ENCODE peak calls at places on chromosomes 11 and 22, in seven cellular contexts. E is neural progenitor cell, R is nephron progenitor cell, V is Caco-2, B is osteocyte, L is HFFc6, Z is neural crest cell. Y is an unnamed sample.

GRCh38 chr11:13003726-13004493 is 5.2 kb upstream of the RASSF10 start:
- DNase-seq in R (no peak), E (peak; percentile 58), Z (no peak), V (no peak), B (no peak), L (no peak), Y (no peak)

GRCh38 chr11:100003985-100004384 is 683.1 kb upstream of the ARHGAP42 start:
- DNase-seq in Z (no peak), B (no peak), R (no peak), L (no peak), V (no peak), E (no peak), Y (no peak)

GRCh38 chr11:121571466-121571865 is 118.7 kb upstream of the SORL1-AS1 start:
- DNase-seq in B (no peak), L (no peak), Z (no peak), E (peak; percentile 25), R (no peak), V (no peak), Y (no peak)

GRCh38 chr11:12496181-12497025 is 119.0 kb downstream of the PARVA start:
- DNase-seq in Z (no peak), L (peak; percentile 11), B (peak; percentile 53), R (no peak), E (peak; percentile 43), V (no peak), Y (no peak)

GRCh38 chr11:95925011-95925410 is 1.1 kb upstream of the MTMR2 start:
- DNase-seq in R (no peak), V (peak; percentile 42), B (no peak), E (peak; percentile 4), L (no peak), Z (no peak), Y (no peak)

GRCh38 chr11:832529-833113 is at the start of gene CD151:
- DNase-seq in Z (no peak), B (no peak), V (peak; percentile 72), L (no peak), E (peak; percentile 87), R (peak; percentile 72), Y (no peak)

GRCh38 chr22:30008401-30008800 is 71.9 kb upstream of the HORMAD2 start:
- DNase-seq in E (peak; percentile 63), Z (no peak), L (no peak), V (no peak), B (no peak), R (no peak), Y (no peak)

GRCh38 chr11:6012055-6012668 is 5.4 kb upstream of the OR56A4 start:
- DNase-seq in L (no peak), B (no peak), V (no peak), E (no peak), Z (no peak), R (no peak), Y (no peak)

GRCh38 chr22:38267086-38267485 is 5.7 kb downstream of the TMEM184B start:
- DNase-seq in Z (no peak), E (no peak), R (no peak), B (no peak), V (no peak), L (no peak), Y (no peak)

GRCh38 chr11:64629796-64630562 is 39.0 kb downstream of the SLC22A12 start:
- DNase-seq in V (no peak), Z (no peak), E (peak; percentile 79), R (peak; percentile 77), L (no peak), B (no peak), Y (peak; percentile 56)

GRCh38 chr11:88179141-88179540 is 3.9 kb upstream of the RAB38 start:
- DNase-seq in E (no peak), Z (no peak), V (no peak), R (no peak), B (no peak), L (no peak), Y (no peak)

GRCh38 chr11:132803436-132803835 is 728.9 kb downstream of the OPCML start:
- DNase-seq in E (no peak), L (peak; percentile 56), Z (no peak), V (no peak), R (no peak), B (no peak), Y (no peak)

GRCh38 chr22:32204211-32204855 is 540 bp downstream of the RFPL2 start:
- DNase-seq in B (no peak), R (peak; percentile 47), E (peak; percentile 63), L (no peak), V (peak; percentile 34), Z (no peak), Y (no peak)

GRCh38 chr22:49948116-49948515 is 12.5 kb upstream of the PIM3 start:
- DNase-seq in Z (no peak), B (no peak), V (no peak), R (no peak), E (no peak), L (no peak), Y (no peak)

GRCh38 chr22:37607010-37607911 is 1.4 kb upstream of the GGA1 start:
- DNase-seq in L (peak; percentile 39), Z (peak; percentile 78), R (peak; percentile 92), B (peak; percentile 94), E (peak; percentile 88), V (peak; percentile 99), Y (peak; percentile 86)

GRCh38 chr22:43273902-43274484 is 69.2 kb downstream of the SCUBE1 start:
- DNase-seq in E (peak; percentile 73), B (no peak), R (peak; percentile 51), V (peak; percentile 77), L (peak; percentile 33), Z (peak; percentile 52), Y (peak; percentile 60)

GRCh38 chr11:83087035-83087434 is 15.3 kb upstream of the RAB30 start:
- DNase-seq in V (peak; percentile 28), L (no peak), B (no peak), Z (no peak), R (no peak), E (no peak), Y (no peak)

GRCh38 chr22:22709719-22710445 is 65.5 kb downstream of the GGTLC2 start:
- DNase-seq in R (peak; percentile 36), B (peak; percentile 74), V (no peak), E (peak; percentile 67), L (no peak), Z (no peak), Y (peak; percentile 53)

GRCh38 chr11:66069715-66070603 is at the start of gene PACS1:
- DNase-seq in B (peak; percentile 94), L (peak; percentile 71), E (peak; percentile 84), Z (peak; percentile 53), V (peak; percentile 78), R (peak; percentile 75), Y (peak; percentile 92)

GRCh38 chr11:113176971-113177370 is 137.4 kb upstream of the TTC12 start:
- DNase-seq in V (no peak), R (no peak), L (no peak), B (no peak), E (no peak), Z (no peak), Y (no peak)

GRCh38 chr22:19035474-19036228 is 86.6 kb downstream of the DGCR2 start:
- DNase-seq in L (no peak), E (peak; percentile 81), Z (no peak), R (peak; percentile 53), V (peak; percentile 34), B (peak; percentile 66), Y (no peak)
- TF ChIP-seq CTCF in L (no peak), E (peak; percentile 44), Z (peak; percentile 5), R (no peak), V (peak; percentile 8), B (no peak), Y (no peak)

DNA sequence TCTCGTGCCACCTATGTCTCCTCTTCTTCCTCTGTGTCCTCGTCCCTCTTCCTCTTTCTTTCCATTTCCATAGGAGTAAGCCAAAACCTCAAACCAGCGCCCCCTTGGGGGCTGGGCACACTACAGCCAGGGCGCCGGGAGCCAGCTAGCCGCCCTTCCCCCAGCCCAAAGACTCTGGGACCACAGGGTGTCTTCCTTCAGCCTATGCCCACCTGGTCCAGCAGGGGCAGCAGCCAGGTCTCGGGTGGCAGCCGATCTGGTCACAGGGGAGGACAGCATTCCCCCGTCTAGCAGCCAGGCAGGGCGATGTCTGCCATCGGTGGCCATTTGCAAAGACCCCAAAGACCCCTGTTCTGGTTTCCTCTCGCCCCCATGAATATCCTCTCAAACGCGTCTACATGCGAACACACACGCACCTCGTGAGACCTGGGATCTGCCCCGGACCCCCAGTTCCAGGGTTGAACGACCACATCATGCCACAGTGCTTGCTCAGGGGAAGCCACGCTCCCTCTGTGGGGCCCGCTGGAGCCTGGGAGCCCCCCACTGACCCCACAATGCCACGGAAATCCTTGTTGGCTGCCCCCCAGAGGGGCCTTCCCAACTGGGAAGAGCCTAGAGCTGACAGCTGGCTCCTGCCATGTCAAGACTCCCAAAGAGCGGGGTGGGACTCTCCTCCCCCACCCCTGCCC is 546.0 kb upstream of the CCDC179 start:
- DNase-seq in B (peak; percentile 84), R (no peak), E (no peak), V (no peak), L (no peak), Z (no peak), Y (no peak)
- TF ChIP-seq CTCF in B (no peak), R (no peak), E (no peak), V (no peak), L (peak; percentile 21), Z (no peak), Y (no peak)

DNA sequence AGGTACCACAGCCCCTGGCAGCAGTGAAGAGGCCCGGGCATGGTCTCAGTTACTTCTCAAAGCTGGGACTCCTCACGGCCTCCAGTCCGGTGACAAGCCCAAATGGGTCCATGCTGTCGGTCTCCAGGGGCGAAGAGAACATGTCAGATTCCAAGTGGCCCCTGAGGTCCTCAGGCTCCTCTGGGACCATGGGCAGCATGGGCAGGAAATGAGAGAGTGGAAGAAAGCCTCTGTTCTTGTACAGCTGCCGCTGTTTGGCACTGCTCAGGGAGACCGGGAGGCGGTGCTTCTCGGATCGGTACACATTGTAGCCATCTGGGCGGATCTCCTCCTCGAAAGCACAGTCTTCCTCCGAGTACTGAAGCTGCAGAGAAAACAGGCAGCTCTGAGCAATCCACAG is 4.6 kb downstream of the FGF19 start:
- DNase-seq in L (no peak), B (no peak), E (no peak), V (no peak), R (no peak), Z (no peak), Y (no peak)
- TF ChIP-seq CTCF in L (no peak), B (no peak), E (no peak), V (no peak), R (no peak), Z (no peak), Y (no peak)

GRCh38 chr11:27874998-27875397 is 174.7 kb upstream of the BDNF start:
- DNase-seq in Z (no peak), L (no peak), V (no peak), R (no peak), B (no peak), E (no peak), Y (no peak)
- TF ChIP-seq CTCF in Z (no peak), L (no peak), V (no peak), R (no peak), B (no peak), E (no peak), Y (no peak)

GRCh38 chr22:26199665-26200064 is 30.4 kb downstream of the SEZ6L start:
- DNase-seq in L (no peak), R (no peak), E (no peak), Z (no peak), B (no peak), V (no peak), Y (no peak)
- TF ChIP-seq CTCF in L (no peak), R (no peak), E (peak; percentile 25), Z (no peak), B (no peak), V (no peak), Y (no peak)

GRCh38 chr22:48576333-48577013 is 1251.2 kb downstream of the BRD1 start:
- DNase-seq in V (no peak), B (no peak), Z (peak; percentile 72), L (no peak), R (peak; percentile 80), E (peak; percentile 88), Y (peak; percentile 74)
- TF ChIP-seq CTCF in V (no peak), B (peak; percentile 87), Z (peak; percentile 74), L (no peak), R (peak; percentile 53), E (peak; percentile 71), Y (no peak)